ENCODE peak calls at places on chromosomes 1 and 21, in ten cellular contexts. G, Q, P, J, O, W, Y, H, L and I are unnamed samples.

GRCh38 chr1:2459757-2460156 is 16.3 kb upstream of the PLCH2 start:
- DNase-seq in G (no peak), Q (no peak), P (no peak), J (peak; percentile 38), O (no peak), W (no peak), Y (peak; percentile 21), H (no peak), L (no peak), I (no peak)

GRCh38 chr1:195851804-195852203 is 756.4 kb downstream of the KCNT2 start:
- DNase-seq in G (no peak), Q (no peak), P (no peak), J (no peak), O (no peak), W (no peak), Y (no peak), H (no peak), L (no peak), I (no peak)

GRCh38 chr21:41899431-41900202 is 20.5 kb upstream of the PRDM15 start:
- DNase-seq in G (no peak), Q (no peak), P (peak; percentile 18), J (no peak), O (no peak), W (peak; percentile 61), Y (no peak), H (no peak), L (peak; percentile 8), I (no peak)

GRCh38 chr21:45590726-45591618 is 48.7 kb upstream of the SLC19A1 start:
- DNase-seq in G (peak; percentile 39), Q (no peak), P (peak; percentile 50), J (no peak), O (no peak), W (peak; percentile 56), Y (no peak), H (no peak), L (peak; percentile 68), I (no peak)

GRCh38 chr1:95506736-95507404 is 272.9 kb downstream of the RWDD3 start:
- DNase-seq in G (no peak), Q (no peak), P (no peak), J (no peak), O (no peak), W (no peak), Y (no peak), H (no peak), L (no peak), I (no peak)

GRCh38 chr1:56626546-56626945 is 18.6 kb upstream of the PRKAA2 start:
- DNase-seq in G (no peak), Q (no peak), P (no peak), J (no peak), O (no peak), W (no peak), Y (no peak), H (no peak), L (no peak), I (no peak)

GRCh38 chr1:192475970-192476369 is 99.6 kb upstream of the RGS1 start:
- DNase-seq in G (no peak), Q (no peak), P (no peak), J (no peak), O (no peak), W (no peak), Y (no peak), H (no peak), L (no peak), I (no peak)

GRCh38 chr1:22289251-22289995 is 146.5 kb upstream of the WNT4 start:
- DNase-seq in G (no peak), Q (no peak), P (no peak), J (peak; percentile 2), O (peak; percentile 56), W (peak; percentile 23), Y (peak; percentile 52), H (no peak), L (no peak), I (no peak)

GRCh38 chr1:33634806-33635205 is 162.4 kb downstream of the ZSCAN20 start:
- DNase-seq in G (no peak), Q (peak; percentile 66), P (no peak), J (peak; percentile 56), O (peak; percentile 83), W (no peak), Y (peak; percentile 56), H (no peak), L (no peak), I (peak; percentile 57)

GRCh38 chr1:227947678-227948492 is at the start of gene WNT9A:
- DNase-seq in G (no peak), Q (peak; percentile 37), P (no peak), J (peak; percentile 55), O (peak; percentile 98), W (peak; percentile 82), Y (peak; percentile 86), H (peak; percentile 81), L (no peak), I (peak; percentile 36)

GRCh38 chr1:160070243-160071163 is 543 bp upstream of the KCNJ10 start:
- DNase-seq in G (peak; percentile 54), Q (peak; percentile 76), P (peak; percentile 63), J (peak; percentile 73), O (peak; percentile 99), W (peak; percentile 91), Y (peak; percentile 75), H (no peak), L (peak; percentile 80), I (peak; percentile 82)